ENCODE peak calls at places on chromosomes 11 and 22, in four cellular contexts. D, F, H and N are unnamed samples.
A peak's percentile ranks its signal among the peaks of the same experiment; 100 is the strongest.

GRCh38 chr11:8110396-8110795 is 29.4 kb downstream of the TUB start:
- DNase-seq in H (no peak), F (no peak), D (no peak), N (no peak)

GRCh38 chr11:2825261-2825885 is 60.2 kb downstream of the CDKN1C start:
- DNase-seq in D (no peak), H (no peak), F (no peak), N (no peak)

GRCh38 chr11:56700242-56700918 is 1.5 kb downstream of the OR9G1 start:
- DNase-seq in H (no peak), F (no peak), D (no peak), N (no peak)

GRCh38 chr22:19679476-19680099 is 34.7 kb upstream of the SEPTIN5 start:
- DNase-seq in H (peak; percentile 33), F (no peak), D (peak; percentile 69), N (peak; percentile 51)

GRCh38 chr11:94545641-94546470 is 2.1 kb downstream of the FUT4 start:
- DNase-seq in F (no peak), H (no peak), D (no peak), N (no peak)

GRCh38 chr11:122872046-122872445 is 10.5 kb upstream of the JHY start:
- DNase-seq in F (no peak), D (no peak), H (no peak), N (no peak)

GRCh38 chr11:123221611-123222010 is 26.6 kb upstream of the CLMP start:
- DNase-seq in H (no peak), F (no peak), D (no peak), N (no peak)

GRCh38 chr11:18669211-18669593 is 29.4 kb upstream of the TMEM86A start:
- DNase-seq in H (no peak), D (peak; percentile 21), F (no peak), N (peak; percentile 47)

GRCh38 chr11:69588270-69588669 is 52.7 kb upstream of the CCND1 start:
- DNase-seq in F (peak; percentile 44), D (no peak), H (no peak), N (no peak)

GRCh38 chr11:58513747-58514367 is 6.0 kb upstream of the OR5B21 start:
- DNase-seq in D (no peak), F (peak; percentile 58), H (no peak), N (peak; percentile 25)

GRCh38 chr22:39956932-39957664 is 3.1 kb upstream of the TMA7B start:
- DNase-seq in H (no peak), F (no peak), D (no peak), N (no peak)

GRCh38 chr11:8658210-8658968 is 24.1 kb downstream of the TRIM66 start:
- DNase-seq in H (no peak), D (no peak), F (no peak), N (no peak)

GRCh38 chr11:42524534-42525227 is 787.1 kb upstream of the API5 start:
- DNase-seq in D (peak; percentile 30), H (no peak), F (no peak), N (peak; percentile 36)

GRCh38 chr11:26580929-26581328 is 8.9 kb upstream of the MUC15 start:
- DNase-seq in F (no peak), D (no peak), H (no peak), N (no peak)

GRCh38 chr11:124865181-124865901 is at the start of gene ROBO3:
- DNase-seq in H (no peak), F (no peak), D (no peak), N (no peak)

GRCh38 chr22:23525510-23525909 is 54.6 kb downstream of the IGLL1 start:
- DNase-seq in H (no peak), F (no peak), D (no peak), N (no peak)

GRCh38 chr11:12074529-12075195 is 35.7 kb upstream of the MICAL2 start:
- DNase-seq in H (no peak), F (no peak), D (no peak), N (no peak)

GRCh38 chr11:55701429-55701828 is 39.4 kb downstream of the OR4C6 start:
- DNase-seq in H (no peak), D (no peak), F (no peak), N (no peak)

GRCh38 chr11:65401803-65402248 is 15.4 kb downstream of the FRMD8 start:
- DNase-seq in H (no peak), D (no peak), F (no peak), N (no peak)

GRCh38 chr11:93063101-93063500 is 93.7 kb downstream of the MTNR1B start:
- DNase-seq in D (no peak), F (no peak), H (no peak), N (no peak)

GRCh38 chr11:16791494-16791961 is 53.1 kb downstream of the C11orf58 start:
- DNase-seq in D (no peak), F (peak; percentile 69), H (no peak), N (no peak)

GRCh38 chr11:93330446-93330984 is at the start of gene DEUP1:
- DNase-seq in F (no peak), D (peak; percentile 16), H (no peak), N (peak; percentile 35)

GRCh38 chr11:34348919-34349318 is 8.9 kb downstream of the ABTB2 start:
- DNase-seq in H (no peak), F (no peak), D (no peak), N (no peak)

GRCh38 chr11:134052395-134052987 is 16.4 kb upstream of the JAM3 start:
- DNase-seq in D (no peak), F (no peak), H (no peak), N (no peak)

GRCh38 chr11:94760296-94760695 is 7.9 kb upstream of the AMOTL1 start:
- DNase-seq in D (no peak), F (no peak), H (no peak), N (no peak)